ENCODE peak calls at places on chromosomes 6 and 20, in nine cellular contexts. D is tibial artery, S is epithelial cell of esophagus, Q is uterus, T is RWPE1, W is mammary epithelial cell, J is dorsolateral prefrontal cortex, C is WTC11, G is BJ. P is an unnamed sample.

GRCh38 chr6:34580707-34581560 is 24.8 kb upstream of the SPDEF start:
- DNase-seq in S (no peak), G (no peak), W (no peak), Q (peak; percentile 36), J (no peak), D (no peak), C (no peak), T (no peak), P (no peak)

GRCh38 chr20:35544436-35544835 is 2.6 kb downstream of the ERGIC3 start:
- DNase-seq in C (no peak), D (no peak), Q (no peak), W (no peak), J (no peak), G (no peak), T (no peak), S (no peak), P (no peak)

GRCh38 chr6:105326216-105326615 is 76.7 kb downstream of the PREP start:
- DNase-seq in S (no peak), Q (no peak), C (no peak), T (no peak), W (peak; percentile 67), G (peak; percentile 26), D (no peak), J (no peak), P (no peak)

GRCh38 chr20:35329435-35330139 is 37.4 kb upstream of the FAM83C start:
- DNase-seq in D (no peak), W (peak; percentile 31), J (no peak), Q (no peak), C (peak; percentile 82), G (no peak), T (peak; percentile 78), S (peak; percentile 66), P (no peak)

GRCh38 chr6:53049389-53049788 is 15.8 kb upstream of the FBXO9 start:
- DNase-seq in Q (no peak), D (no peak), G (no peak), C (no peak), T (no peak), J (no peak), W (no peak), S (no peak), P (no peak)

GRCh38 chr6:158854214-158855101 is 35.3 kb upstream of the EZR start:
- DNase-seq in Q (no peak), C (peak; percentile 52), S (no peak), G (peak; percentile 19), T (no peak), D (no peak), W (no peak), J (no peak), P (no peak)

GRCh38 chr20:45113865-45114264 is 1.1 kb downstream of the WFDC5 start:
- DNase-seq in W (no peak), J (no peak), C (no peak), G (no peak), Q (no peak), S (no peak), T (no peak), D (no peak), P (no peak)

GRCh38 chr6:39077882-39078594 is 29.5 kb downstream of the GLP1R start:
- DNase-seq in C (no peak), Q (no peak), W (no peak), G (no peak), D (no peak), S (no peak), T (no peak), J (no peak), P (no peak)

GRCh38 chr6:158818580-158819212 is 472 bp downstream of the EZR start:
- DNase-seq in Q (peak; percentile 56), S (peak; percentile 71), C (peak; percentile 66), D (peak; percentile 76), W (peak; percentile 63), G (no peak), J (no peak), T (peak; percentile 58), P (no peak)

GRCh38 chr20:49484180-49485140 is 2.0 kb upstream of the KCNB1 start:
- DNase-seq in T (peak; percentile 92), Q (peak; percentile 83), J (peak; percentile 81), W (peak; percentile 73), D (peak; percentile 87), S (peak; percentile 85), C (peak; percentile 90), G (no peak), P (peak; percentile 39)

GRCh38 chr6:87431263-87431662 is 23.5 kb downstream of the CFAP206 start:
- DNase-seq in C (no peak), J (no peak), G (no peak), W (peak; percentile 8), Q (no peak), T (peak; percentile 32), S (peak; percentile 41), D (no peak), P (no peak)

GRCh38 chr20:54980321-54980960 is 505.0 kb downstream of the DOK5 start:
- DNase-seq in J (no peak), G (no peak), D (no peak), T (peak; percentile 14), W (peak; percentile 15), Q (no peak), S (peak; percentile 36), C (no peak), P (no peak)
- TF ChIP-seq CTCF in J (peak; percentile 46), G (no peak), D (no peak), T (peak; percentile 46), W (peak; percentile 47), Q (no peak), S (peak; percentile 60), C (no peak), P (peak; percentile 24)

GRCh38 chr20:14189794-14190402 is 147.5 kb downstream of the FLRT3 start:
- DNase-seq in Q (no peak), T (peak; percentile 35), C (no peak), J (no peak), D (no peak), W (peak; percentile 44), S (peak; percentile 68), G (no peak), P (no peak)
- TF ChIP-seq CTCF in Q (no peak), T (peak; percentile 71), C (no peak), J (no peak), D (no peak), W (peak; percentile 52), S (peak; percentile 55), G (peak; percentile 61), P (peak; percentile 61)

DNA sequence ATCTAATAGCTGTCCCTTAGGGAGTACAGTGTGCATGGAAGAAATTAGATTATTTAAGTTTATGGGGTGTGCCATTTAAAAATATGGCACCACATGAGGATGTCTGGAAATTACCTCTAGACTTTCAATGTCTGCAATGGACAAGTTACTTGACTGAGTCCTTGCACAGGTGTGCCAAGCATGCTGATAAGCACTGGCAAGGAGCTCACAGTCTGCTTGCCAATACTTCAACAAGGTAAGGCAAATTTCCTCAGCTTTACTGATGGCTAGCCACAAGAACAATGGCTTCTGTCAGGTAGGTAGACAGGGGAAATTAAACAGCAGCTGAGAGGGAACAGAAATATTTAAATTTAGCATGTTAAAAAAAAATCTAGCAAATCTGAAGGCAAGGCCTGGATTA is 91.1 kb upstream of the TRAF3IP2 start:
- DNase-seq in T (no peak), W (no peak), C (no peak), S (no peak), G (no peak), D (no peak), Q (no peak), J (no peak), P (no peak)
- TF ChIP-seq CTCF in T (no peak), W (no peak), C (no peak), S (no peak), G (no peak), D (no peak), Q (no peak), J (no peak), P (no peak)

GRCh38 chr20:36744764-36745191 is 1.1 kb downstream of the NDRG3 start:
- DNase-seq in C (no peak), S (peak; percentile 52), T (peak; percentile 74), J (no peak), W (peak; percentile 21), D (peak; percentile 83), Q (peak; percentile 26), G (no peak), P (no peak)

GRCh38 chr20:36744243-36744642 is 1.6 kb downstream of the NDRG3 start:
- DNase-seq in J (no peak), C (no peak), Q (no peak), D (no peak), G (no peak), W (no peak), T (no peak), S (no peak), P (no peak)

GRCh38 chr20:36745234-36745926 is 510 bp downstream of the NDRG3 start:
- DNase-seq in T (no peak), Q (no peak), C (no peak), S (peak; percentile 8), W (peak; percentile 4), D (peak; percentile 65), J (peak; percentile 47), G (no peak), P (no peak)

GRCh38 chr20:36742558-36742957 is 3.3 kb downstream of the NDRG3 start:
- DNase-seq in J (no peak), T (no peak), C (no peak), S (no peak), W (no peak), Q (no peak), G (no peak), D (no peak), P (no peak)

DNA sequence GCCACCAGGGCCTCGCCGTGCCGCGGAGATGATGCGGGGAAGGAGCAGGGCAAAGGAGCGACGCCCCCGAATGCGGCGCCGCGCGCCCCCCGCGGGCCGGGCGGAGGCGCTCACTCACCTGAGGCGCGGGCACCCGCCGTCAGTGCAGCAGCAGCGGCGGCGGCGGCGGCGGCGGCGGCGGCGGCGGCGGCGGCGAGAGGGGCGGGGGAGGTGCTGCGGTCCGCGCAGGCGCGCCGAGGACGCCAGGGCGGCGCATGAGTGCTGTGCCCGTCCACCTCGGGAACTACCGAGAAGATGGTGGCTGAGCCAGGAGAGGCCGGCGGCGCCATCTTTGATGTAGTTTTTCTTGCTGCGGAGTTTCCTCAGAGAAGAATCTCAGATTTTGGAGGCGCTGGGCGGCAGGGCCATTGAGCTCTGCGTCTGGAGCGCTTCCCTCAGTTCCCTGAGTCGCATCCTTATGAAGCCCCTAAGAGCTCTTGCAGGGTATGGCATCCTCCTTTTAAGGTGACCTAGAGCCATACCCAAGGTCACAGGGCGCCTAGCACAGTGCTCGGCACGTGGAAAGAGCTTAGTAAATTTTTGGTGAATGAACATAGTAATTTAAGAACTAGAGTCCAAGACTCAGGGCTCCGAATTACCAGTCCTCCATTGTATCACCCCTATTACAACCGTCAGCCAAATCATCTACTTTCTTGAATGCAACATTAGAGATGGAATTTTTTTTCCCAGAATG is at the start of gene NDRG3:
- DNase-seq in C (peak; percentile 97), G (peak; percentile 53), J (peak; percentile 92), T (peak; percentile 99), W (peak; percentile 86), S (peak; percentile 95), D (peak; percentile 98), Q (peak; percentile 93), P (peak; percentile 66)
- TF ChIP-seq CTCF in C (no peak), G (no peak), J (no peak), T (peak; percentile 62), W (no peak), S (no peak), D (peak; percentile 36), Q (peak; percentile 42), P (no peak)

GRCh38 chr20:219290-220115 is 7.6 kb upstream of the DEFB129 start:
- DNase-seq in Q (no peak), W (peak; percentile 21), J (no peak), S (peak; percentile 44), D (no peak), C (no peak), G (no peak), T (peak; percentile 56), P (no peak)
- TF ChIP-seq CTCF in Q (no peak), W (peak; percentile 35), J (peak; percentile 21), S (peak; percentile 60), D (no peak), C (no peak), G (peak; percentile 29), T (peak; percentile 61), P (peak; percentile 50)

GRCh38 chr20:62804021-62804631 is 509 bp upstream of the OGFR start:
- DNase-seq in S (no peak), Q (no peak), W (no peak), T (no peak), J (no peak), G (no peak), C (no peak), D (no peak), P (no peak)
- TF ChIP-seq CTCF in S (no peak), Q (peak; percentile 3), W (no peak), T (peak; percentile 13), J (no peak), G (peak; percentile 26), C (no peak), D (no peak), P (peak; percentile 4)

P was measured in retinal pigment epithelial cell.